ENCODE peak calls at places on chromosomes 7 and 10, in six cellular contexts. One of them, this sample, is unnamed.

GRCh38 chr10:58359541-58359940 is 24.7 kb downstream of the UBE2D1 start:
- DNase-seq in nephron progenitor cell: no peak
- DNase-seq in stimulated activated CD4-positive, alpha-beta T cell treated with anti-CD3 and anti-CD28 coated beads, TNF-alpha, amount 100 ng/mL, for 24 hours: no peak
- DNase-seq in B cell: no peak
- DNase-seq in RPMI7951: no peak
- DNase-seq in hepatocyte: no peak
- DNase-seq in this sample: no peak

GRCh38 chr10:109723305-109723704 is 200.0 kb downstream of the XPNPEP1 start:
- DNase-seq in nephron progenitor cell: no peak
- DNase-seq in stimulated activated CD4-positive, alpha-beta T cell treated with anti-CD3 and anti-CD28 coated beads, TNF-alpha, amount 100 ng/mL, for 24 hours: no peak
- DNase-seq in B cell: no peak
- DNase-seq in RPMI7951: no peak
- DNase-seq in hepatocyte: no peak
- DNase-seq in this sample: no peak

GRCh38 chr10:10917031-10917430 is 100.6 kb upstream of the CELF2 start:
- DNase-seq in nephron progenitor cell: no peak
- DNase-seq in stimulated activated CD4-positive, alpha-beta T cell treated with anti-CD3 and anti-CD28 coated beads, TNF-alpha, amount 100 ng/mL, for 24 hours: no peak
- DNase-seq in B cell: no peak
- DNase-seq in RPMI7951: no peak
- DNase-seq in hepatocyte: no peak
- DNase-seq in this sample: no peak

GRCh38 chr7:20114463-20114862 is 102.7 kb downstream of the MACC1 start:
- DNase-seq in nephron progenitor cell: no peak
- DNase-seq in stimulated activated CD4-positive, alpha-beta T cell treated with anti-CD3 and anti-CD28 coated beads, TNF-alpha, amount 100 ng/mL, for 24 hours: no peak
- DNase-seq in B cell: peak
- DNase-seq in RPMI7951: peak
- DNase-seq in hepatocyte: peak
- DNase-seq in this sample: no peak

GRCh38 chr10:77311186-77311585 is 326.4 kb downstream of the KCNMA1 start:
- DNase-seq in nephron progenitor cell: peak
- DNase-seq in stimulated activated CD4-positive, alpha-beta T cell treated with anti-CD3 and anti-CD28 coated beads, TNF-alpha, amount 100 ng/mL, for 24 hours: no peak
- DNase-seq in B cell: no peak
- DNase-seq in RPMI7951: no peak
- DNase-seq in hepatocyte: no peak
- DNase-seq in this sample: no peak

GRCh38 chr7:4612939-4613841 is 68.9 kb upstream of the FOXK1 start:
- DNase-seq in nephron progenitor cell: no peak
- DNase-seq in stimulated activated CD4-positive, alpha-beta T cell treated with anti-CD3 and anti-CD28 coated beads, TNF-alpha, amount 100 ng/mL, for 24 hours: no peak
- DNase-seq in B cell: no peak
- DNase-seq in RPMI7951: no peak
- DNase-seq in hepatocyte: no peak
- DNase-seq in this sample: no peak

GRCh38 chr7:16223963-16224707 is 197.2 kb downstream of the CRPPA start:
- DNase-seq in nephron progenitor cell: no peak
- DNase-seq in stimulated activated CD4-positive, alpha-beta T cell treated with anti-CD3 and anti-CD28 coated beads, TNF-alpha, amount 100 ng/mL, for 24 hours: no peak
- DNase-seq in B cell: no peak
- DNase-seq in RPMI7951: no peak
- DNase-seq in hepatocyte: no peak
- DNase-seq in this sample: no peak

GRCh38 chr10:51001587-51001986 is 72.7 kb upstream of the PRKG1 start:
- DNase-seq in nephron progenitor cell: no peak
- DNase-seq in stimulated activated CD4-positive, alpha-beta T cell treated with anti-CD3 and anti-CD28 coated beads, TNF-alpha, amount 100 ng/mL, for 24 hours: no peak
- DNase-seq in B cell: no peak
- DNase-seq in RPMI7951: peak
- DNase-seq in hepatocyte: peak
- DNase-seq in this sample: no peak

GRCh38 chr10:95260397-95260881 is 30.4 kb downstream of the PDLIM1 start:
- DNase-seq in nephron progenitor cell: no peak
- DNase-seq in stimulated activated CD4-positive, alpha-beta T cell treated with anti-CD3 and anti-CD28 coated beads, TNF-alpha, amount 100 ng/mL, for 24 hours: no peak
- DNase-seq in B cell: no peak
- DNase-seq in RPMI7951: peak
- DNase-seq in hepatocyte: peak
- DNase-seq in this sample: no peak

GRCh38 chr7:159125104-159125943 is 19.3 kb downstream of the VIPR2 start:
- DNase-seq in nephron progenitor cell: no peak
- DNase-seq in stimulated activated CD4-positive, alpha-beta T cell treated with anti-CD3 and anti-CD28 coated beads, TNF-alpha, amount 100 ng/mL, for 24 hours: no peak
- DNase-seq in B cell: no peak
- DNase-seq in RPMI7951: no peak
- DNase-seq in hepatocyte: no peak
- DNase-seq in this sample: no peak